ENCODE peak calls at places on chromosomes 5 and 9, in five cellular contexts. U is DND-41, F is MM.1S, I is bronchial epithelial cell, O is tibial artery. E is an unnamed sample.

GRCh38 chr5:168366124-168366523 is 74.7 kb downstream of the WWC1 start:
- DNase-seq in U (no peak), F (no peak), I (peak; percentile 94), O (no peak), E (no peak)

GRCh38 chr5:154683101-154683757 is 71.9 kb upstream of the LARP1 start:
- DNase-seq in U (no peak), F (peak; percentile 50), I (no peak), O (no peak), E (no peak)

GRCh38 chr5:67774796-67775195 is 440.8 kb upstream of the PIK3R1 start:
- DNase-seq in U (no peak), F (no peak), I (no peak), O (no peak), E (no peak)

GRCh38 chr5:76804266-76804665 is 14.6 kb upstream of the F2RL1 start:
- DNase-seq in U (no peak), F (no peak), I (no peak), O (no peak), E (no peak)

GRCh38 chr5:11174601-11175000 is 413.6 kb upstream of the DAP start:
- DNase-seq in U (no peak), F (no peak), I (no peak), O (no peak), E (no peak)

GRCh38 chr9:36470891-36471290 is 70.8 kb upstream of the RNF38 start:
- DNase-seq in U (peak; percentile 84), F (peak; percentile 74), I (peak; percentile 78), O (peak; percentile 60), E (peak; percentile 39)

GRCh38 chr9:87123830-87124229 is 176.5 kb upstream of the GAS1 start:
- DNase-seq in U (no peak), F (no peak), I (no peak), O (no peak), E (no peak)

GRCh38 chr5:39691993-39692392 is 267.2 kb upstream of the DAB2 start:
- DNase-seq in U (no peak), F (no peak), I (peak; percentile 26), O (no peak), E (no peak)

GRCh38 chr9:17349816-17350215 is 215.0 kb downstream of the CNTLN start:
- DNase-seq in U (no peak), F (peak; percentile 16), I (peak; percentile 7), O (no peak), E (no peak)

GRCh38 chr5:38757451-38758245 is 88.2 kb upstream of the OSMR start:
- DNase-seq in U (no peak), F (no peak), I (no peak), O (no peak), E (no peak)

GRCh38 chr5:111043712-111044506 is 27.6 kb upstream of the TSLP start:
- DNase-seq in U (no peak), F (no peak), I (peak; percentile 4), O (no peak), E (no peak)

GRCh38 chr9:91844170-91844569 is 105.9 kb downstream of the ROR2 start:
- DNase-seq in U (no peak), F (no peak), I (no peak), O (peak; percentile 49), E (no peak)

GRCh38 chr5:149273950-149274349 is 2.3 kb downstream of the AFAP1L1 start:
- DNase-seq in U (no peak), F (no peak), I (no peak), O (no peak), E (no peak)
- H3K4me3 ChIP-seq in U (no peak overlapping the region), F (no peak overlapping the region), I (no peak overlapping the region), O (no peak overlapping the region), E (no peak overlapping the region)

GRCh38 chr5:172641359-172642045 is 439 bp downstream of the NEURL1B start:
- DNase-seq in U (no peak), F (no peak), I (no peak), O (no peak), E (peak; percentile 25)

GRCh38 chr5:172642046-172642409 is 965 bp downstream of the NEURL1B start:
- DNase-seq in U (no peak), F (no peak), I (no peak), O (no peak), E (no peak)

GRCh38 chr5:172642511-172642910 is 1.4 kb downstream of the NEURL1B start:
- DNase-seq in U (no peak), F (no peak), I (no peak), O (no peak), E (no peak)

GRCh38 chr5:172640139-172640538 is 924 bp upstream of the NEURL1B start:
- DNase-seq in U (no peak), F (no peak), I (no peak), O (no peak), E (no peak)

GRCh38 chr5:172640822-172641358 is at the start of gene NEURL1B:
- DNase-seq in U (peak; percentile 81), F (peak; percentile 76), I (peak; percentile 40), O (peak; percentile 52), E (peak; percentile 41)
- TF ChIP-seq CTCF in U (no peak), F (no peak), I (peak; percentile 7), O (peak; percentile 25), E (no peak)

GRCh38 chr9:110249639-110250038 is 6.7 kb downstream of the TXN start:
- DNase-seq in U (no peak), F (no peak), I (no peak), O (no peak), E (no peak)
- H3K36me3 ChIP-seq in U (peaks cover 63% of the 10 kb centered on the region), F (peaks cover 29% of the 10 kb centered on the region), I (peaks cover 16% of the 10 kb centered on the region), O (peaks cover 34% of the 10 kb centered on the region), E (peaks cover 10% of the 10 kb centered on the region)

GRCh38 chr5:80189201-80189600 is 66.6 kb downstream of the SERINC5 start:
- DNase-seq in U (peak; percentile 33), F (no peak), I (no peak), O (no peak), E (no peak)
- H3K4me3 ChIP-seq in U (no peak overlapping the region), F (no peak overlapping the region), I (no peak overlapping the region), O (peak overlapping the region; percentile 20), E (no peak overlapping the region)

DNA sequence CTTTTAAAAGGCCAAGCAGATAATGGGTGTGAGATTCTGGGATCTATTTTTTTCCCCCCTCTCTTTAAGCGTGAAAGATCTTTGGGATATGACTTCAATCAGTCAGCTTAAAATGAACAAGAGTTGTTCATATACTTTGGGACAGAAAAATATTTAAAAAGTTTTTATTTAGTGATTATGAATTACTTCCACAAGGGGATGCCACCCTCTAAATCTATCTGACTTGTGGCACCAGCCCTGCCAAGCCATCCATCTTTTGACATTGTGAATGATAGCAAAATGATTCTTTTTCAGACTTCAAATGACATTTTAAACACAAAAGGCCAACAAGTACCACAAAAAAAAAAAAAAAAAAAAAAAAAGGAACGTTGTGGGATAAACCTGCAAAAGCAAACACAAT is 111.0 kb upstream of the HMHB1 start:
- DNase-seq in U (no peak), F (no peak), I (no peak), O (no peak), E (no peak)
- TF ChIP-seq CTCF in U (no peak), F (no peak), I (no peak), O (no peak), E (no peak)

DNA sequence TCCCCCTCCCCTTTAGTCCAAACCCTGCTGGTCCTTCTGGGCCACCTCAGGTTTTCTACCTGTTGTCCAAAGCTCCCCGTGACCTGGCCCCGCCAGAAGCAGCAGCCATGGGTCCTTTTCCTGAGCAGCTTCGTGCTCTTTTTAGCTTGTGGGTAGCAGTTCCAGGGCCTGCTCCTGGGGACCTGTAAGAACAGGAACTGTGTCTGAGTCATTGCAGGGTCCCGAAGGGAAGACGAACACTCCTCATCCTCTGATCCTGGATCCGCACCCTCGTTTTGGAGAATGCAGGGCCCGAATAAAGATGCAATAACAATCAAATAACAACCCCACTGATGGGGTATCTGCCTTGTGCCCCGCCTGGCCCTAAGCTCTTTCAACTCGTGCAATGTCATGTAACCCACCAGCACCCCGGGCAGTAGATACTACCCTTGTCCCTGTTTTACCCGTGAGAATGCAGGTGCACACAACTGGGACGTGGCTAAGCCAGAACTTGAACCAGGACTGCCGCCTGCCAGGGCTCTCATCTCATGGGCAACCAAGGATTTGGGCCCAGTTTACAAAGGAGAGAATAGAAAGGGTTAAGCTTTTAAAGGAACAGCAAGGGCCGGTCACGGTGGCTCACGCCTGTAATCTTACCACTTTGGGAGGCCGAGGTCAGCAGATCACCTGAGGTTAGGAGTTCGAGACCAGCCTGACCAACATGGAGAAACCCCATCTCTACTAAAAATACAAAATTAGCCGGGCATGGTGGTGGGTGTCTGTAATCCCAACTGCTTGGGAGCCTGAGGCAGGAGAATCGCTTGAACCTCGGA is 33.2 kb downstream of the NEK6 start:
- DNase-seq in U (no peak), F (no peak), I (peak; percentile 28), O (no peak), E (peak; percentile 61)
- H3K36me3 ChIP-seq in U (no peaks in the 10 kb centered on the region), F (no peaks in the 10 kb centered on the region), I (peaks cover 3% of the 10 kb centered on the region), O (no peaks in the 10 kb centered on the region), E (peaks cover 30% of the 10 kb centered on the region)

GRCh38 chr5:119275146-119275872 is 80.5 kb upstream of the TNFAIP8 start:
- DNase-seq in U (no peak), F (no peak), I (peak; percentile 96), O (no peak), E (peak; percentile 54)

GRCh38 chr5:119274024-119274766 is 81.6 kb upstream of the TNFAIP8 start:
- DNase-seq in U (no peak), F (no peak), I (peak; percentile 99), O (no peak), E (no peak)

GRCh38 chr5:119276976-119277375 is 78.8 kb upstream of the TNFAIP8 start:
- DNase-seq in U (no peak), F (no peak), I (no peak), O (no peak), E (no peak)

GRCh38 chr5:119274767-119275130 is 81.1 kb upstream of the TNFAIP8 start:
- DNase-seq in U (no peak), F (peak; percentile 30), I (peak; percentile 91), O (no peak), E (no peak)

DNA sequence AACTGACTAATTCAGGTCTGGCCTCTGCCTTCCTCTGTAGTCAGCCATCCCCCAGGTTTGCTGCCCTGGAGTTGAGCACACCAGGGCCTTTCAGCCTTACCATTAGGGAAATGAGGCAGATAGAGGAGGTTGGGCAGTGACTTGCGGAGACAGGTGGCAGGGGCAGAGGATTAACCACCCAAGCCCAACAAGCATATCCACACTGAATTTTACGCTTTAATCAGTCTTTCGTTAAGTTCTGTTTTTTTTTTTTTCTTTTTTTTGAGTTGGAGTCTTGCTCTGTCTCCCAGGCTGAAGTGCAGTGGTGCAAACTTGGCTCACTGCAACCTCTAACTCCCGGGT is 80.0 kb upstream of the TNFAIP8 start:
- DNase-seq in U (no peak), F (peak; percentile 75), I (no peak), O (no peak), E (peak; percentile 56)
- H3K4me3 ChIP-seq in U (no peak overlapping the region), F (no peak overlapping the region), I (no peak overlapping the region), O (no peak overlapping the region), E (peak overlapping the region; percentile 8)

DNA sequence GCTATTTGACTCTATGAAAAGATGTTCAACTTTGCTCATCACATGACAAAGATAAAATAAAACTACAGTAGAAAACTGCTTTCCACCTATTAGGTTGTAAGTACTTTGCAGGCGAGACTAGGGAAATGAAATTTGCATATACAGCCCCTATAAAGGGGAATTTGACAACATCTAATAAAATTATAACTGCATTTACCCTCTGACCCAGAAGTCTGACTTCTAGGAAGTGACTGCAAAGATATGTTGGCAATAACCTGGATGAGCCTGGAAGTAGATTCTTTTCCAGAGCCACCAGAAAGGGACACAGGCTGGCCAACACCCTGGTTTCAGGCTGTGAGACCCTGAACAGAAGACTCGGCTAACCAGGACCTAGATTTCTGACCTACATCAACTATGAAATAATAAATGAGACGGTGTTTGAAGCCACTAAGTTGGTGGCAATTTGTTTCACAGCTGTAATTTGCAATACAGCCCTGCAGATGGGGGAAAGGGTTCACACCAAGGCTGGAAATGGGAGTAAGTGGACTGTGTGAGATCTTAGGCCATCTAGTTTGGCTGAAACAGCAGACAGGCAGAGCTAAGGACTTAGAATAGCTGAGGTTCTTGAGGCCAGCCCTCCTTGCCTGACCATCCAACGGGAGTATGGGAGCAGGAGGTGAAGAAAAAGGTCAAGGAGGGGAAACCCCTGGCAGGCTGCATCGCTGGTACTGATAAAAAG is 106.6 kb downstream of the SIL1 start:
- DNase-seq in U (no peak), F (no peak), I (no peak), O (no peak), E (no peak)
- TF ChIP-seq CTCF in U (no peak), F (peak; percentile 19), I (no peak), O (peak; percentile 61), E (peak; percentile 7)

E was measured in GM06990.